ENCODE peak calls at places on chromosomes 4 and X, in nine cellular contexts. U is GM23248, B is iPS DF 6.9, X is PC-3, Q is stomach, E is Panc1, R is bronchial epithelial cell, A is fibroblast of lung, M is adrenal gland. O is an unnamed sample.

GRCh38 chrX:77572322-77572721 is 125.1 kb downstream of the FGF16 start:
- DNase-seq in A (peak; percentile 13), Q (no peak), R (peak; percentile 12), B (no peak), M (no peak), E (no peak), U (peak; percentile 66), X (peak; percentile 60), O (no peak)

GRCh38 chr4:8612646-8613045 is 20.1 kb downstream of the CPZ start:
- DNase-seq in M (no peak), B (no peak), R (no peak), E (no peak), A (no peak), U (no peak), Q (no peak), X (no peak), O (no peak)

GRCh38 chrX:106901781-106902219 is 1.3 kb downstream of the RIPPLY1 start:
- DNase-seq in U (no peak), Q (no peak), X (no peak), E (no peak), A (no peak), M (no peak), R (no peak), B (no peak), O (no peak)

GRCh38 chr4:29704059-29704458 is 1016.1 kb upstream of the PCDH7 start:
- DNase-seq in A (no peak), B (no peak), M (no peak), X (no peak), U (no peak), E (no peak), R (no peak), Q (no peak), O (no peak)

GRCh38 chr4:126051709-126052424 is 737.1 kb downstream of the FAT4 start:
- DNase-seq in A (peak; percentile 95), M (no peak), U (peak; percentile 76), X (peak; percentile 20), Q (no peak), E (no peak), B (no peak), R (peak; percentile 63), O (peak; percentile 45)

GRCh38 chr4:124530464-124531077 is 182.0 kb downstream of the ANKRD50 start:
- DNase-seq in U (peak; percentile 65), Q (no peak), B (no peak), R (peak; percentile 12), X (peak; percentile 23), M (no peak), E (no peak), A (peak; percentile 68), O (no peak)

GRCh38 chr4:52051213-52051614 is at the start of gene SPATA18:
- DNase-seq in X (no peak), Q (peak; percentile 60), E (no peak), M (peak; percentile 19), B (no peak), A (no peak), R (no peak), U (peak; percentile 78), O (no peak)

GRCh38 chrX:17030580-17031285 is 84.3 kb downstream of the REPS2 start:
- DNase-seq in B (no peak), Q (no peak), A (peak; percentile 73), R (no peak), X (no peak), E (no peak), M (no peak), U (no peak), O (no peak)

GRCh38 chrX:120727911-120728310 is 98.1 kb upstream of the C1GALT1C1 start:
- DNase-seq in E (no peak), X (no peak), A (peak; percentile 6), R (no peak), U (no peak), Q (no peak), B (no peak), M (no peak), O (no peak)

GRCh38 chr4:4734425-4734824 is 125.0 kb upstream of the MSX1 start:
- DNase-seq in X (no peak), M (no peak), R (no peak), Q (no peak), E (no peak), B (no peak), A (no peak), U (no peak), O (no peak)

GRCh38 chr4:168995537-168996295 is 14.3 kb downstream of the CBR4 start:
- DNase-seq in M (no peak), R (peak; percentile 29), B (no peak), U (peak; percentile 30), Q (no peak), E (no peak), A (peak; percentile 37), X (peak; percentile 59), O (no peak)

GRCh38 chr4:118112117-118112516 is 77.8 kb downstream of the NDST3 start:
- DNase-seq in R (no peak), M (no peak), Q (no peak), A (no peak), E (no peak), X (no peak), U (no peak), B (no peak), O (no peak)

GRCh38 chr4:8404791-8405515 is 35.6 kb downstream of the ACOX3 start:
- DNase-seq in E (no peak), Q (no peak), M (no peak), A (no peak), B (no peak), X (no peak), R (no peak), U (no peak), O (no peak)

GRCh38 chrX:133958997-133959688 is 26.3 kb downstream of the GPC3 start:
- DNase-seq in U (no peak), A (peak; percentile 15), E (no peak), M (no peak), Q (no peak), X (peak; percentile 5), B (no peak), R (peak; percentile 17), O (no peak)

GRCh38 chr4:39620551-39620950 is 18.1 kb downstream of the SMIM14 start:
- DNase-seq in B (no peak), R (no peak), U (peak; percentile 58), X (no peak), M (no peak), E (no peak), Q (no peak), A (no peak), O (no peak)

GRCh38 chr4:188986271-188986689 is 847.0 kb downstream of the TRIML1 start:
- DNase-seq in B (no peak), E (peak; percentile 24), R (peak; percentile 94), M (no peak), A (peak; percentile 60), Q (no peak), X (peak; percentile 75), U (peak; percentile 14), O (peak; percentile 57)

GRCh38 chrX:18410038-18410437 is 15.4 kb upstream of the CDKL5 start:
- DNase-seq in A (peak; percentile 68), U (peak; percentile 55), X (peak; percentile 60), M (peak; percentile 27), Q (no peak), E (no peak), B (no peak), R (peak; percentile 43), O (peak; percentile 36)

GRCh38 chr4:25637581-25638220 is 17.9 kb upstream of the SLC34A2 start:
- DNase-seq in A (no peak), E (no peak), B (no peak), M (no peak), X (no peak), R (no peak), Q (peak; percentile 41), U (no peak), O (no peak)

GRCh38 chr4:2830632-2831610 is 12.7 kb upstream of the ADD1 start:
- DNase-seq in E (no peak), B (no peak), U (no peak), X (no peak), Q (peak; percentile 20), M (peak; percentile 5), A (no peak), R (no peak), O (no peak)

GRCh38 chr4:40629401-40630334 is at the start of gene RBM47:
- DNase-seq in U (peak; percentile 76), A (peak; percentile 44), M (peak; percentile 91), X (peak; percentile 86), B (no peak), Q (peak; percentile 86), E (no peak), R (peak; percentile 84), O (peak; percentile 4)
- H3K27me3 ChIP-seq in U (no peaks in the 10 kb centered on the region), A (no peaks in the 10 kb centered on the region), M (no peaks in the 10 kb centered on the region), X (no peaks in the 10 kb centered on the region), B (no peaks in the 10 kb centered on the region), Q (no peaks in the 10 kb centered on the region), E (no peaks in the 10 kb centered on the region), R (no peaks in the 10 kb centered on the region), O (peaks cover 2% of the 10 kb centered on the region)

DNA sequence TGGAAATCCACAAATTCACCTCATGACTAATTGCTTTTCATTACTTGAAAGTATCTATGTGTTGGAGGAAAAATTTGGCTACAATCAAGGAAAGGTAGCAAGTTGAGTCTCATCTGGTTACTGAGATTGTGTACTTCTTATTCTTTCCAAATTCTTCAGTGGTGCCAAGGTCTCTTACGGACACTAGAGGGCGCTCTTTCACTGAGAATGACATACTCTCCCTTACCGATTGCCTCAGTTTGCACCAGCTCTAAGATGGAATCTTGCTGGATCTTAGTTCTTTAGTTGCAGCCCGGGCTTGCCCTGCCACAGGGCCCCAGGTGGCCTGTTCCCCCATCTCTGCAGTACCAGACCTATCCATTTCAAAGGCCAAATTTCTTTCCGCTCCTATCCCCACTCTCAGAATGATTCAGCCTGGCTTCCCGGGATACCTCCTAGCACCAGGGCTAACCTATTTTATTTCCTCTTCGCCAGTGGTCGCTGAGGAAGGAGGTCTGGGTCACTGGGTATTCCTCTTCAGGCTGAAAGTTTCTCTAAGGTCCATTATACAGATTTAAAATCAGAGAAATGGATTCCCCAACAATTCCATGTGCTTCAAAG is 24.6 kb upstream of the GPR50 start:
- DNase-seq in Q (no peak), A (peak; percentile 63), X (peak; percentile 64), B (no peak), E (peak; percentile 58), M (peak; percentile 15), U (peak; percentile 55), R (peak; percentile 35), O (peak; percentile 16)
- H3K27me3 ChIP-seq in Q (no peaks in the 10 kb centered on the region), A (no peaks in the 10 kb centered on the region), X (peaks cover 34% of the 10 kb centered on the region), B (no peaks in the 10 kb centered on the region), E (peaks cover 10% of the 10 kb centered on the region), M (peaks cover 4% of the 10 kb centered on the region), U (no peaks in the 10 kb centered on the region), R (no peaks in the 10 kb centered on the region), O (no peaks in the 10 kb centered on the region)

DNA sequence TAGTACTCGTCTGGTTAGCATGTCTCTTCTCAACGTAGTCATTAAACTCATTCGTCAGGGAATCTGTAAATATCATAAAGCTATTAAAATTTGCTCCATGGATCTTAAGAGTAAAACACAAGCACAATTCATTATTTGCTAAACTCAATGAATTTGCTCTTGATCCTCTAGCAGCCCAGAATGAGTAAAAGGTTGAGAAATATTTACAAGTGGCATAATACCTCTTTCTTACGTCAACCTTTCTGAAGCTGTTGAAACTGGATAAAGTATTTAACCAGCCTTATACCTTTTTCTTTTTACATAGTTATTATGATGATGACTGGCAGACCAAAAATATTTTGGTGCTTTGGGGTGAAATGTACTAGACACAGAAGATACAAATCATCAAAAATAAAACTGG is 66.9 kb downstream of the LUZP4 start:
- DNase-seq in E (no peak), A (no peak), M (no peak), B (no peak), Q (no peak), R (peak; percentile 42), U (no peak), X (no peak), O (no peak)
- H3K27me3 ChIP-seq in E (peaks cover 2% of the 10 kb centered on the region), A (no peaks in the 10 kb centered on the region), M (peaks cover 24% of the 10 kb centered on the region), B (no peaks in the 10 kb centered on the region), Q (no peaks in the 10 kb centered on the region), R (no peaks in the 10 kb centered on the region), U (no peaks in the 10 kb centered on the region), X (no peaks in the 10 kb centered on the region), O (no peaks in the 10 kb centered on the region)

GRCh38 chr4:140755811-140756291 is 334 bp downstream of the TBC1D9 start:
- DNase-seq in X (no peak), R (no peak), E (no peak), B (no peak), A (peak; percentile 40), Q (peak; percentile 63), M (peak; percentile 61), U (peak; percentile 77), O (no peak)
- H3K27me3 ChIP-seq in X (no peaks in the 10 kb centered on the region), R (no peaks in the 10 kb centered on the region), E (no peaks in the 10 kb centered on the region), B (peaks cover 28% of the 10 kb centered on the region), A (no peaks in the 10 kb centered on the region), Q (no peaks in the 10 kb centered on the region), M (no peaks in the 10 kb centered on the region), U (no peaks in the 10 kb centered on the region), O (no peaks in the 10 kb centered on the region)

O was measured in brain microvascular endothelial cell.